ENCODE peak calls at places on chromosome 6, in seven cellular contexts. K is left lung; U is Peyer's patch; H is CD8-positive, alpha-beta memory T cell; T is heart right ventricle; O is upper lobe of right lung; C is trophoblast cell. V is an unnamed sample.

GRCh38 chr6:139711714-139712585 is 337.5 kb upstream of the CITED2 start:
- DNase-seq in O (no peak), C (peak), K (no peak), T (no peak), H (no peak), U (no peak), V (no peak)

GRCh38 chr6:64010010-64010409 is 374.4 kb downstream of the PHF3 start:
- DNase-seq in C (no peak), H (no peak), O (no peak), K (no peak), U (no peak), T (peak), V (no peak)

GRCh38 chr6:75188221-75188620 is 17.6 kb downstream of the COL12A1 start:
- DNase-seq in U (no peak), H (no peak), C (no peak), K (no peak), O (no peak), T (no peak), V (no peak)

GRCh38 chr6:13709698-13710551 is 1.7 kb downstream of the RANBP9 start:
- DNase-seq in U (no peak), H (peak), T (no peak), O (no peak), K (no peak), C (no peak), V (no peak)

GRCh38 chr6:137475103-137475502 is 19.1 kb downstream of the OLIG3 start:
- DNase-seq in C (peak), O (no peak), U (no peak), K (no peak), H (no peak), T (no peak), V (no peak)

GRCh38 chr6:4395386-4395785 is 260.0 kb upstream of the ECI2 start:
- DNase-seq in C (no peak), O (no peak), K (no peak), U (no peak), H (no peak), T (no peak), V (no peak)

GRCh38 chr6:122872311-122872710 is 83.3 kb downstream of the SMPDL3A start:
- DNase-seq in C (no peak), O (no peak), T (no peak), K (no peak), U (no peak), H (no peak), V (no peak)

GRCh38 chr6:30981942-30982772 is 1.4 kb upstream of the MUC21 start:
- DNase-seq in O (no peak), K (peak), C (peak), H (no peak), T (no peak), U (no peak), V (no peak)

GRCh38 chr6:75201901-75202672 is 3.8 kb downstream of the COL12A1 start:
- DNase-seq in U (peak), K (peak), O (no peak), H (no peak), C (no peak), T (peak), V (no peak)

GRCh38 chr6:121319603-121320002 is 14.7 kb downstream of the TBC1D32 start:
- DNase-seq in C (no peak), K (no peak), U (no peak), H (no peak), O (no peak), T (no peak), V (no peak)

GRCh38 chr6:159608961-159609673 is 83.9 kb downstream of the SOD2 start:
- DNase-seq in H (no peak), U (no peak), T (no peak), C (peak), K (no peak), O (no peak), V (no peak)

GRCh38 chr6:133945158-133945557 is 7.9 kb upstream of the TBPL1 start:
- DNase-seq in C (peak), T (no peak), U (no peak), O (no peak), K (no peak), H (no peak), V (no peak)

GRCh38 chr6:10582774-10583508 is 61.8 kb downstream of the GCNT2 start:
- DNase-seq in C (no peak), H (no peak), O (no peak), U (no peak), K (no peak), T (no peak), V (no peak)

GRCh38 chr6:90388395-90388794 is 91.8 kb upstream of the BACH2 start:
- DNase-seq in U (no peak), C (no peak), K (no peak), O (no peak), T (no peak), H (no peak), V (no peak)
- H3K27ac ChIP-seq in U (no peak), C (no peak), K (no peak), O (no peak), T (no peak), H (no peak), V (no peak)

DNA sequence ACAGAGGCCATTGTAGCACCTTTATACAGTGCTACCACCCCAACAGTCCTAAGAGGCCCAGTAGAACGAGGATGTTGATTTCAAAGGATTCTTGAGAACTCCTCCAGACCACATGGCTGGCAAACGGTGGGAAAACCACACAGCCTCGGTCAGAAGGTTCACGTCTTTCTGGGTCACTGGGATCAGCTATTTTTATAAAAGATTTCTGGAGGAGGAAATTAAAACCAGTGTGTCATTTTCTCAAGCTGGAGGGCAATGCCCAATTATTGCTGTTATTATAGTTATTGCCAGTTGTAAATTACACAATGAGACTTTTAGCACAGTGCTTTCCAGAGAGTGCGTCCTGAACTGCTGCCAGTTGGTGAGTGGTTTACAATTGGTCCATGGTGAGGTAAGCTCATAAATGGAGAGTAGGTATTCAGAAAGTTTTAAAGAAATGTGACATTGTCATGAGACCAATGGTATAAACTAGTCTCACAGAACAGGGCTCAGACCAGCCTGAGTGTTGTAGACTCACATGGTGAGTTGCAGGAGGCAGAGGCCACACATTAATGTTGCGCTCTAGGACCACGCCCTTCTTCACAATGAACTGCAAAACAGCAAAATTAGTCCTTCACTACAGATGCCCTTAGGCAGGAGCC is 8.4 kb upstream of the PPP1R14C start:
- DNase-seq in U (peak), T (no peak), C (no peak), H (no peak), K (peak), O (no peak), V (no peak)
- H3K27ac ChIP-seq in U (no peak), T (no peak), C (no peak), H (no peak), K (no peak), O (no peak), V (no peak)

GRCh38 chr6:7975764-7976146 is 65.2 kb upstream of the TXNDC5 start:
- DNase-seq in T (peak), H (no peak), U (peak), O (no peak), K (no peak), C (no peak), V (peak)
- H3K27ac ChIP-seq in T (no peak), H (peak), U (no peak), O (peak), K (peak), C (peak), V (peak)

DNA sequence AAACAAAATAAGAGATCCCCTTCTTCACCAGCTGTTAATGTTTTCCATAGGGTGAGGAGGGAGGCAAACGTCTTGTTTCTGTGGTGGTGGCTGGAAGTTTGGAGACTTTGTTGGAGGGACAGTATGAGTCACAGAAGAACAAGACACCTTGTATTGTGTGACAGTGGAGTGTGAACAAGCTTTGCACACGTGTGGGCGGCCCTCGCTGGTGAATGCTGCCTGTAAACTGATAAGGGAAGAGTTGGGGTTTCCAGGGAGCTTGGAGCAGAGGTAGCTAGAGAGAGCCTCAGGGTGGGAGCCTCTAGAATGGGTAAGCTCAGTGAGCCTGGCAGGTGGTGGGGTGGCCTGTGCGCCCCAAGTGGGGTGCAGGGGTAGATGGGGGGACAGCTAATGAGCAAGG is 78.3 kb downstream of the ZDHHC14 start:
- DNase-seq in U (no peak), H (no peak), K (no peak), T (no peak), O (no peak), C (no peak), V (no peak)
- H3K27ac ChIP-seq in U (no peak), H (no peak), K (no peak), T (no peak), O (no peak), C (no peak), V (no peak)

GRCh38 chr6:37005061-37005810 is at the start of gene FGD2:
- DNase-seq in C (no peak), T (no peak), K (no peak), H (no peak), O (no peak), U (peak), V (no peak)
- H3K27ac ChIP-seq in C (no peak), T (no peak), K (peak), H (no peak), O (peak), U (peak), V (peak)

GRCh38 chr6:8017705-8018104 is 46.5 kb downstream of the BLOC1S5 start:
- DNase-seq in T (no peak), H (no peak), C (no peak), U (no peak), K (no peak), O (no peak), V (no peak)

GRCh38 chr6:8017276-8017701 is 46.9 kb downstream of the BLOC1S5 start:
- DNase-seq in K (no peak), O (no peak), C (no peak), T (no peak), H (no peak), U (no peak), V (no peak)

GRCh38 chr6:8014947-8015346 is 49.2 kb downstream of the BLOC1S5 start:
- DNase-seq in K (no peak), H (no peak), T (no peak), C (no peak), O (no peak), U (no peak), V (no peak)

GRCh38 chr6:8013763-8014162 is 50.4 kb downstream of the BLOC1S5 start:
- DNase-seq in U (no peak), K (no peak), C (no peak), H (no peak), O (no peak), T (no peak), V (no peak)
- H3K27ac ChIP-seq in U (no peak), K (no peak), C (no peak), H (no peak), O (no peak), T (no peak), V (no peak)

GRCh38 chr6:46891396-46891795 is 30.3 kb downstream of the ADGRF5 start:
- DNase-seq in K (no peak), H (no peak), T (no peak), O (no peak), U (no peak), C (no peak), V (no peak)
- H3K27ac ChIP-seq in K (peak), H (no peak), T (peak), O (peak), U (no peak), C (no peak), V (no peak)

V was measured in substantia nigra.